ENCODE peak calls at places on chromosomes 4 and X, in ten cellular contexts. One of them, this sample, is unnamed.

GRCh38 chrX:53441531-53442321 is 7.6 kb upstream of the HSD17B10 start:
- DNase-seq in renal cortical epithelial cell: peak
- DNase-seq in stimulated activated CD4-positive, alpha-beta T cell treated with anti-CD3 and anti-CD28 coated beads, TNF-alpha, amount 100 ng/mL, for 48 hours: peak
- DNase-seq in mammary epithelial cell: peak
- DNase-seq in NB4: peak
- DNase-seq in mesothelial cell of epicardium: peak
- DNase-seq in NCI-H1105: peak
- DNase-seq in immature natural killer cell: peak
- DNase-seq in memory B cell: peak
- DNase-seq in Daoy: peak
- DNase-seq in this sample: peak

GRCh38 chrX:43644124-43644701 is 11.9 kb upstream of the MAOA start:
- DNase-seq in NCI-H1105: no peak
- DNase-seq in Daoy: peak
- DNase-seq in memory B cell: no peak
- DNase-seq in renal cortical epithelial cell: peak
- DNase-seq in stimulated activated CD4-positive, alpha-beta T cell treated with anti-CD3 and anti-CD28 coated beads, TNF-alpha, amount 100 ng/mL, for 48 hours: no peak
- DNase-seq in immature natural killer cell: no peak
- DNase-seq in NB4: peak
- DNase-seq in mesothelial cell of epicardium: no peak
- DNase-seq in mammary epithelial cell: peak
- DNase-seq in this sample: peak

GRCh38 chr4:97558204-97558804 is 585.0 kb downstream of the STPG2 start:
- DNase-seq in Daoy: no peak
- DNase-seq in NB4: no peak
- DNase-seq in stimulated activated CD4-positive, alpha-beta T cell treated with anti-CD3 and anti-CD28 coated beads, TNF-alpha, amount 100 ng/mL, for 48 hours: no peak
- DNase-seq in mesothelial cell of epicardium: no peak
- DNase-seq in NCI-H1105: no peak
- DNase-seq in renal cortical epithelial cell: no peak
- DNase-seq in mammary epithelial cell: no peak
- DNase-seq in memory B cell: no peak
- DNase-seq in immature natural killer cell: no peak
- DNase-seq in this sample: no peak

GRCh38 chr4:127162741-127163140 is 470.0 kb upstream of the INTU start:
- DNase-seq in renal cortical epithelial cell: peak
- DNase-seq in stimulated activated CD4-positive, alpha-beta T cell treated with anti-CD3 and anti-CD28 coated beads, TNF-alpha, amount 100 ng/mL, for 48 hours: no peak
- DNase-seq in mesothelial cell of epicardium: no peak
- DNase-seq in mammary epithelial cell: peak
- DNase-seq in immature natural killer cell: no peak
- DNase-seq in memory B cell: no peak
- DNase-seq in NB4: peak
- DNase-seq in Daoy: no peak
- DNase-seq in NCI-H1105: no peak
- DNase-seq in this sample: no peak

GRCh38 chr4:135485371-135485770 is 1283.8 kb upstream of the PABPC4L start:
- DNase-seq in mammary epithelial cell: peak
- DNase-seq in NCI-H1105: no peak
- DNase-seq in mesothelial cell of epicardium: no peak
- DNase-seq in Daoy: no peak
- DNase-seq in memory B cell: no peak
- DNase-seq in immature natural killer cell: no peak
- DNase-seq in NB4: no peak
- DNase-seq in stimulated activated CD4-positive, alpha-beta T cell treated with anti-CD3 and anti-CD28 coated beads, TNF-alpha, amount 100 ng/mL, for 48 hours: no peak
- DNase-seq in renal cortical epithelial cell: no peak
- DNase-seq in this sample: no peak

GRCh38 chrX:15946783-15947550 is 92.4 kb upstream of the AP1S2 start:
- DNase-seq in NCI-H1105: no peak
- DNase-seq in immature natural killer cell: no peak
- DNase-seq in renal cortical epithelial cell: peak
- DNase-seq in mesothelial cell of epicardium: no peak
- DNase-seq in memory B cell: no peak
- DNase-seq in stimulated activated CD4-positive, alpha-beta T cell treated with anti-CD3 and anti-CD28 coated beads, TNF-alpha, amount 100 ng/mL, for 48 hours: peak
- DNase-seq in mammary epithelial cell: peak
- DNase-seq in Daoy: peak
- DNase-seq in NB4: peak
- DNase-seq in this sample: peak

GRCh38 chrX:149881081-149881711 is at the start of gene MAGEA8:
- DNase-seq in NB4: peak
- DNase-seq in immature natural killer cell: no peak
- DNase-seq in mammary epithelial cell: no peak
- DNase-seq in NCI-H1105: no peak
- DNase-seq in Daoy: no peak
- DNase-seq in renal cortical epithelial cell: no peak
- DNase-seq in memory B cell: no peak
- DNase-seq in mesothelial cell of epicardium: no peak
- DNase-seq in stimulated activated CD4-positive, alpha-beta T cell treated with anti-CD3 and anti-CD28 coated beads, TNF-alpha, amount 100 ng/mL, for 48 hours: no peak
- DNase-seq in this sample: no peak

GRCh38 chr4:169492436-169493163 is 119.8 kb downstream of the NEK1 start:
- DNase-seq in renal cortical epithelial cell: peak
- DNase-seq in mammary epithelial cell: peak
- DNase-seq in mesothelial cell of epicardium: no peak
- DNase-seq in NB4: peak
- DNase-seq in immature natural killer cell: peak
- DNase-seq in memory B cell: peak
- DNase-seq in NCI-H1105: peak
- DNase-seq in Daoy: peak
- DNase-seq in stimulated activated CD4-positive, alpha-beta T cell treated with anti-CD3 and anti-CD28 coated beads, TNF-alpha, amount 100 ng/mL, for 48 hours: peak
- DNase-seq in this sample: peak

GRCh38 chr4:152112116-152112515 is 351.3 kb upstream of the GATB start:
- DNase-seq in NB4: no peak
- DNase-seq in Daoy: no peak
- DNase-seq in memory B cell: no peak
- DNase-seq in immature natural killer cell: no peak
- DNase-seq in NCI-H1105: no peak
- DNase-seq in renal cortical epithelial cell: no peak
- DNase-seq in mammary epithelial cell: no peak
- DNase-seq in mesothelial cell of epicardium: no peak
- DNase-seq in stimulated activated CD4-positive, alpha-beta T cell treated with anti-CD3 and anti-CD28 coated beads, TNF-alpha, amount 100 ng/mL, for 48 hours: no peak
- DNase-seq in this sample: no peak

GRCh38 chr4:183256756-183257385 is 63.2 kb downstream of the CLDN22 start:
- DNase-seq in renal cortical epithelial cell: no peak
- DNase-seq in NCI-H1105: no peak
- DNase-seq in Daoy: peak
- DNase-seq in NB4: peak
- DNase-seq in memory B cell: no peak
- DNase-seq in mammary epithelial cell: peak
- DNase-seq in immature natural killer cell: peak
- DNase-seq in mesothelial cell of epicardium: no peak
- DNase-seq in stimulated activated CD4-positive, alpha-beta T cell treated with anti-CD3 and anti-CD28 coated beads, TNF-alpha, amount 100 ng/mL, for 48 hours: peak
- DNase-seq in this sample: peak

GRCh38 chrX:15653961-15654360 is 10.6 kb downstream of the CLTRN start:
- DNase-seq in renal cortical epithelial cell: no peak
- DNase-seq in mammary epithelial cell: no peak
- DNase-seq in memory B cell: no peak
- DNase-seq in stimulated activated CD4-positive, alpha-beta T cell treated with anti-CD3 and anti-CD28 coated beads, TNF-alpha, amount 100 ng/mL, for 48 hours: no peak
- DNase-seq in NCI-H1105: no peak
- DNase-seq in immature natural killer cell: no peak
- DNase-seq in NB4: no peak
- DNase-seq in Daoy: no peak
- DNase-seq in mesothelial cell of epicardium: no peak
- DNase-seq in this sample: no peak

GRCh38 chr4:72858328-72858727 is 211.2 kb downstream of the COX18 start:
- DNase-seq in immature natural killer cell: no peak
- DNase-seq in renal cortical epithelial cell: peak
- DNase-seq in NCI-H1105: no peak
- DNase-seq in Daoy: peak
- DNase-seq in memory B cell: no peak
- DNase-seq in NB4: no peak
- DNase-seq in mesothelial cell of epicardium: no peak
- DNase-seq in mammary epithelial cell: peak
- DNase-seq in stimulated activated CD4-positive, alpha-beta T cell treated with anti-CD3 and anti-CD28 coated beads, TNF-alpha, amount 100 ng/mL, for 48 hours: no peak
- DNase-seq in this sample: peak

GRCh38 chr4:163157157-163157556 is 9.5 kb downstream of the NAF1 start:
- DNase-seq in NB4: no peak
- DNase-seq in NCI-H1105: no peak
- DNase-seq in mesothelial cell of epicardium: no peak
- DNase-seq in Daoy: no peak
- DNase-seq in memory B cell: no peak
- DNase-seq in stimulated activated CD4-positive, alpha-beta T cell treated with anti-CD3 and anti-CD28 coated beads, TNF-alpha, amount 100 ng/mL, for 48 hours: no peak
- DNase-seq in renal cortical epithelial cell: no peak
- DNase-seq in immature natural killer cell: no peak
- DNase-seq in mammary epithelial cell: peak
- DNase-seq in this sample: no peak

GRCh38 chrX:108178099-108178498 is 86.5 kb downstream of the ATG4A start:
- DNase-seq in mesothelial cell of epicardium: no peak
- DNase-seq in mammary epithelial cell: no peak
- DNase-seq in memory B cell: no peak
- DNase-seq in NCI-H1105: no peak
- DNase-seq in immature natural killer cell: no peak
- DNase-seq in renal cortical epithelial cell: no peak
- DNase-seq in NB4: no peak
- DNase-seq in Daoy: no peak
- DNase-seq in stimulated activated CD4-positive, alpha-beta T cell treated with anti-CD3 and anti-CD28 coated beads, TNF-alpha, amount 100 ng/mL, for 48 hours: no peak
- DNase-seq in this sample: no peak

GRCh38 chr4:40462326-40462725 is 127.2 kb downstream of the CHRNA9 start:
- DNase-seq in NCI-H1105: no peak
- DNase-seq in renal cortical epithelial cell: peak
- DNase-seq in mesothelial cell of epicardium: no peak
- DNase-seq in immature natural killer cell: no peak
- DNase-seq in stimulated activated CD4-positive, alpha-beta T cell treated with anti-CD3 and anti-CD28 coated beads, TNF-alpha, amount 100 ng/mL, for 48 hours: no peak
- DNase-seq in memory B cell: peak
- DNase-seq in mammary epithelial cell: no peak
- DNase-seq in Daoy: no peak
- DNase-seq in NB4: no peak
- DNase-seq in this sample: no peak

GRCh38 chr4:169617306-169617705 is 3.1 kb upstream of the CLCN3 start:
- DNase-seq in mammary epithelial cell: no peak
- DNase-seq in NB4: no peak
- DNase-seq in memory B cell: no peak
- DNase-seq in NCI-H1105: no peak
- DNase-seq in stimulated activated CD4-positive, alpha-beta T cell treated with anti-CD3 and anti-CD28 coated beads, TNF-alpha, amount 100 ng/mL, for 48 hours: no peak
- DNase-seq in Daoy: no peak
- DNase-seq in mesothelial cell of epicardium: no peak
- DNase-seq in immature natural killer cell: no peak
- DNase-seq in renal cortical epithelial cell: no peak
- DNase-seq in this sample: no peak

GRCh38 chr4:169615467-169616106 is 3.2 kb upstream of the NEK1 start:
- DNase-seq in Daoy: no peak
- DNase-seq in stimulated activated CD4-positive, alpha-beta T cell treated with anti-CD3 and anti-CD28 coated beads, TNF-alpha, amount 100 ng/mL, for 48 hours: no peak
- DNase-seq in NB4: no peak
- DNase-seq in mammary epithelial cell: peak
- DNase-seq in renal cortical epithelial cell: peak
- DNase-seq in memory B cell: no peak
- DNase-seq in mesothelial cell of epicardium: no peak
- DNase-seq in NCI-H1105: no peak
- DNase-seq in immature natural killer cell: no peak
- DNase-seq in this sample: peak

GRCh38 chrX:37420756-37421155 is 71.6 kb downstream of the PRRG1 start:
- DNase-seq in mesothelial cell of epicardium: no peak
- DNase-seq in memory B cell: no peak
- DNase-seq in stimulated activated CD4-positive, alpha-beta T cell treated with anti-CD3 and anti-CD28 coated beads, TNF-alpha, amount 100 ng/mL, for 48 hours: no peak
- DNase-seq in immature natural killer cell: no peak
- DNase-seq in Daoy: no peak
- DNase-seq in NB4: no peak
- DNase-seq in mammary epithelial cell: no peak
- DNase-seq in NCI-H1105: no peak
- DNase-seq in renal cortical epithelial cell: no peak
- DNase-seq in this sample: no peak

GRCh38 chr4:113556382-113557134 is 205.0 kb downstream of the CAMK2D start:
- DNase-seq in memory B cell: no peak
- DNase-seq in mammary epithelial cell: peak
- DNase-seq in renal cortical epithelial cell: no peak
- DNase-seq in mesothelial cell of epicardium: no peak
- DNase-seq in immature natural killer cell: no peak
- DNase-seq in stimulated activated CD4-positive, alpha-beta T cell treated with anti-CD3 and anti-CD28 coated beads, TNF-alpha, amount 100 ng/mL, for 48 hours: no peak
- DNase-seq in NCI-H1105: no peak
- DNase-seq in Daoy: no peak
- DNase-seq in NB4: no peak
- DNase-seq in this sample: peak

GRCh38 chr4:26330186-26330787 is 9.5 kb downstream of the RBPJ start:
- DNase-seq in memory B cell: no peak
- DNase-seq in immature natural killer cell: peak
- DNase-seq in NB4: peak
- DNase-seq in Daoy: peak
- DNase-seq in stimulated activated CD4-positive, alpha-beta T cell treated with anti-CD3 and anti-CD28 coated beads, TNF-alpha, amount 100 ng/mL, for 48 hours: no peak
- DNase-seq in NCI-H1105: peak
- DNase-seq in mammary epithelial cell: peak
- DNase-seq in renal cortical epithelial cell: peak
- DNase-seq in mesothelial cell of epicardium: no peak
- DNase-seq in this sample: peak

GRCh38 chr4:54322817-54323417 is 93.8 kb downstream of the PDGFRA start:
- DNase-seq in memory B cell: peak
- DNase-seq in stimulated activated CD4-positive, alpha-beta T cell treated with anti-CD3 and anti-CD28 coated beads, TNF-alpha, amount 100 ng/mL, for 48 hours: peak
- DNase-seq in Daoy: peak
- DNase-seq in mesothelial cell of epicardium: peak
- DNase-seq in mammary epithelial cell: peak
- DNase-seq in NB4: peak
- DNase-seq in renal cortical epithelial cell: peak
- DNase-seq in NCI-H1105: peak
- DNase-seq in immature natural killer cell: peak
- DNase-seq in this sample: peak

GRCh38 chrX:23819385-23820234 is 36.6 kb downstream of the SAT1 start:
- DNase-seq in immature natural killer cell: no peak
- DNase-seq in memory B cell: no peak
- DNase-seq in renal cortical epithelial cell: peak
- DNase-seq in NCI-H1105: no peak
- DNase-seq in stimulated activated CD4-positive, alpha-beta T cell treated with anti-CD3 and anti-CD28 coated beads, TNF-alpha, amount 100 ng/mL, for 48 hours: no peak
- DNase-seq in NB4: no peak
- DNase-seq in mesothelial cell of epicardium: no peak
- DNase-seq in mammary epithelial cell: no peak
- DNase-seq in Daoy: peak
- DNase-seq in this sample: no peak

GRCh38 chr4:19832388-19832787 is 419.3 kb upstream of the SLIT2 start:
- DNase-seq in NCI-H1105: no peak
- DNase-seq in NB4: no peak
- DNase-seq in immature natural killer cell: no peak
- DNase-seq in memory B cell: no peak
- DNase-seq in renal cortical epithelial cell: no peak
- DNase-seq in mesothelial cell of epicardium: no peak
- DNase-seq in stimulated activated CD4-positive, alpha-beta T cell treated with anti-CD3 and anti-CD28 coated beads, TNF-alpha, amount 100 ng/mL, for 48 hours: no peak
- DNase-seq in Daoy: no peak
- DNase-seq in mammary epithelial cell: no peak
- DNase-seq in this sample: peak

GRCh38 chr4:64068096-64068495 is 341.2 kb downstream of the TECRL start:
- DNase-seq in memory B cell: no peak
- DNase-seq in mesothelial cell of epicardium: no peak
- DNase-seq in immature natural killer cell: no peak
- DNase-seq in renal cortical epithelial cell: no peak
- DNase-seq in Daoy: no peak
- DNase-seq in mammary epithelial cell: no peak
- DNase-seq in NCI-H1105: no peak
- DNase-seq in stimulated activated CD4-positive, alpha-beta T cell treated with anti-CD3 and anti-CD28 coated beads, TNF-alpha, amount 100 ng/mL, for 48 hours: no peak
- DNase-seq in NB4: no peak
- DNase-seq in this sample: no peak

GRCh38 chr4:159235779-159236368 is 133.0 kb downstream of the RAPGEF2 start:
- DNase-seq in mammary epithelial cell: no peak
- DNase-seq in stimulated activated CD4-positive, alpha-beta T cell treated with anti-CD3 and anti-CD28 coated beads, TNF-alpha, amount 100 ng/mL, for 48 hours: no peak
- DNase-seq in immature natural killer cell: no peak
- DNase-seq in mesothelial cell of epicardium: no peak
- DNase-seq in renal cortical epithelial cell: no peak
- DNase-seq in NB4: no peak
- DNase-seq in memory B cell: no peak
- DNase-seq in Daoy: no peak
- DNase-seq in NCI-H1105: no peak
- DNase-seq in this sample: no peak

GRCh38 chr4:42708625-42709024 is 51.7 kb upstream of the ATP8A1 start:
- DNase-seq in memory B cell: no peak
- DNase-seq in immature natural killer cell: no peak
- DNase-seq in Daoy: no peak
- DNase-seq in mammary epithelial cell: no peak
- DNase-seq in renal cortical epithelial cell: no peak
- DNase-seq in NCI-H1105: no peak
- DNase-seq in NB4: no peak
- DNase-seq in stimulated activated CD4-positive, alpha-beta T cell treated with anti-CD3 and anti-CD28 coated beads, TNF-alpha, amount 100 ng/mL, for 48 hours: no peak
- DNase-seq in mesothelial cell of epicardium: no peak
- DNase-seq in this sample: no peak